ENCODE peak calls at places on chromosomes 3 and 15, in eight cellular contexts. P, Z, E, N, B, T, Q and F are unnamed samples.

GRCh38 chr3:135083179-135083578 is 288.1 kb downstream of the EPHB1 start:
- DNase-seq in Q (peak; percentile 67), B (no peak), Z (no peak), P (no peak), N (no peak), T (no peak), E (no peak), F (no peak)

GRCh38 chr3:141940204-141940776 is 63.8 kb downstream of the ATP1B3 start:
- DNase-seq in P (no peak), B (peak; percentile 75), N (peak; percentile 77), T (peak; percentile 74), Z (peak; percentile 95), Q (peak; percentile 97), E (no peak), F (no peak)

GRCh38 chr3:165383381-165383780 is 187.2 kb upstream of the SLITRK3 start:
- DNase-seq in B (no peak), P (no peak), E (no peak), N (no peak), T (no peak), Z (no peak), Q (no peak), F (no peak)

GRCh38 chr3:52742418-52743041 is 28.2 kb downstream of the NEK4 start:
- DNase-seq in E (no peak), B (no peak), Z (peak; percentile 33), Q (peak; percentile 27), T (no peak), N (peak; percentile 62), P (peak; percentile 8), F (no peak)

GRCh38 chr3:188362405-188362831 is 208.5 kb downstream of the LPP start:
- DNase-seq in Z (peak; percentile 74), N (peak; percentile 66), T (no peak), E (no peak), B (no peak), P (no peak), Q (no peak), F (no peak)

GRCh38 chr3:54951405-54951804 is 23.5 kb upstream of the LRTM1 start:
- DNase-seq in Q (peak; percentile 62), E (peak; percentile 83), B (peak; percentile 52), N (peak; percentile 94), P (no peak), Z (peak; percentile 92), T (no peak), F (no peak)

GRCh38 chr3:100590114-100590839 is 19.1 kb upstream of the ADGRG7 start:
- DNase-seq in N (peak; percentile 79), P (peak; percentile 28), E (peak; percentile 24), Q (peak; percentile 81), Z (peak; percentile 75), T (peak; percentile 53), B (peak; percentile 50), F (no peak)

GRCh38 chr3:104556372-104557078 is 810.2 kb upstream of the ALCAM start:
- DNase-seq in Q (no peak), N (peak; percentile 7), P (no peak), E (no peak), T (no peak), Z (peak; percentile 10), B (no peak), F (no peak)

GRCh38 chr15:99154271-99154670 is 49.4 kb downstream of the SYNM start:
- DNase-seq in N (no peak), B (no peak), Z (no peak), P (no peak), E (no peak), Q (no peak), T (no peak), F (no peak)

GRCh38 chr3:127656906-127657305 is 15.8 kb upstream of the ABTB1 start:
- DNase-seq in T (no peak), Z (no peak), N (no peak), P (no peak), E (no peak), B (no peak), Q (no peak), F (no peak)

GRCh38 chr3:179446501-179446900 is 4.8 kb downstream of the GNB4 start:
- DNase-seq in Q (peak; percentile 9), N (no peak), Z (peak; percentile 30), P (no peak), T (no peak), E (no peak), B (no peak), F (no peak)

GRCh38 chr15:25905140-25905539 is 42.0 kb upstream of the ATP10A start:
- DNase-seq in E (peak; percentile 63), Z (peak; percentile 69), T (peak; percentile 63), B (no peak), Q (no peak), P (no peak), N (peak; percentile 90), F (no peak)

GRCh38 chr15:89936051-89936792 is 23.5 kb upstream of the ARPIN start:
- DNase-seq in N (no peak), E (no peak), T (no peak), Z (no peak), Q (no peak), B (no peak), P (no peak), F (no peak)

GRCh38 chr3:193783166-193783896 is 190.3 kb downstream of the OPA1 start:
- DNase-seq in Z (peak; percentile 6), T (no peak), E (no peak), B (no peak), N (no peak), Q (no peak), P (no peak), F (no peak)

GRCh38 chr15:36415643-36416042 is 163.8 kb upstream of the CDIN1 start:
- DNase-seq in Q (no peak), P (no peak), N (peak; percentile 54), E (no peak), B (no peak), T (no peak), Z (peak; percentile 48), F (no peak)